ENCODE peak calls at places on chromosomes 1 and 21, in seven cellular contexts. Z is fibroblast of mammary gland, R is hippocampal formation, V is NCI-H2029, M is Ammon's horn, J is cardiac fibroblast, C is GM20000. K is an unnamed sample.

GRCh38 chr1:221032616-221033342 is 153.5 kb downstream of the HLX start:
- DNase-seq in Z (peak), R (no peak), V (no peak), M (no peak), J (peak), C (no peak), K (no peak)

GRCh38 chr1:111847519-111847918 is 91.8 kb downstream of the DDX20 start:
- DNase-seq in Z (no peak), R (no peak), V (no peak), M (no peak), J (no peak), C (no peak), K (no peak)

GRCh38 chr1:98201640-98202039 is 280.8 kb upstream of the DPYD start:
- DNase-seq in Z (peak), R (no peak), V (no peak), M (no peak), J (peak), C (no peak), K (peak)

GRCh38 chr1:212671342-212672031 is 28.2 kb downstream of the BATF3 start:
- DNase-seq in Z (peak), R (peak), V (peak), M (peak), J (peak), C (no peak), K (peak)

GRCh38 chr1:157363660-157364140 is 188.6 kb downstream of the FCRL5 start:
- DNase-seq in Z (peak), R (peak), V (no peak), M (peak), J (peak), C (peak), K (peak)

GRCh38 chr1:75548721-75549480 is 62.0 kb downstream of the SLC44A5 start:
- DNase-seq in Z (no peak), R (no peak), V (no peak), M (no peak), J (peak), C (no peak), K (no peak)

GRCh38 chr1:160284220-160284781 is 632 bp downstream of the PEX19 start:
- DNase-seq in Z (peak), R (no peak), V (no peak), M (no peak), J (peak), C (no peak), K (peak)

GRCh38 chr1:3313579-3313955 is 140.9 kb upstream of the ARHGEF16 start:
- DNase-seq in Z (peak), R (peak), V (no peak), M (peak), J (peak), C (no peak), K (peak)

GRCh38 chr1:160634543-160635491 is 12.0 kb downstream of the SLAMF1 start:
- DNase-seq in Z (no peak), R (no peak), V (no peak), M (no peak), J (no peak), C (no peak), K (no peak)

GRCh38 chr21:44637018-44637850 is at the start of gene KRTAP10-10:
- DNase-seq in Z (no peak), R (no peak), V (no peak), M (peak), J (no peak), C (no peak), K (no peak)

GRCh38 chr1:178490136-178490535 is 6.6 kb downstream of the CLEC20A start:
- DNase-seq in Z (no peak), R (no peak), V (no peak), M (no peak), J (no peak), C (no peak), K (no peak)

K was measured in HFFc6.